ENCODE peak calls at places on chromosomes 1 and 21, in five cellular contexts. E, O, T, Y and K are unnamed samples.

GRCh38 chr1:111221633-111222286 is 5.8 kb upstream of the CHI3L2 start:
- DNase-seq in E (no peak), T (peak; percentile 93), O (no peak), Y (peak; percentile 36), K (no peak)

GRCh38 chr1:87451229-87451900 is 122.7 kb downstream of the LMO4 start:
- DNase-seq in T (peak; percentile 8), E (no peak), O (no peak), Y (no peak), K (no peak)

GRCh38 chr1:116372186-116372585 is 858 bp upstream of the ATP1A1 start:
- DNase-seq in O (no peak), T (no peak), Y (no peak), E (no peak), K (no peak)

GRCh38 chr1:247857069-247857985 is at the start of gene TRIM58:
- DNase-seq in T (peak; percentile 29), Y (peak; percentile 87), E (no peak), O (no peak), K (no peak)

GRCh38 chr1:8938232-8939117 is 7.2 kb upstream of the CA6 start:
- DNase-seq in Y (no peak), E (no peak), O (no peak), T (peak; percentile 78), K (no peak)

GRCh38 chr1:22780696-22781095 is 70.1 kb downstream of the EPHB2 start:
- DNase-seq in E (no peak), Y (peak; percentile 20), T (no peak), O (no peak), K (peak; percentile 15)

GRCh38 chr1:26035959-26036755 is 9.8 kb downstream of the SLC30A2 start:
- DNase-seq in E (peak; percentile 47), T (peak; percentile 60), Y (peak; percentile 86), O (peak; percentile 80), K (peak; percentile 42)

GRCh38 chr1:117607471-117607870 is 1.6 kb downstream of the TENT5C start:
- DNase-seq in Y (peak; percentile 71), T (peak; percentile 85), E (no peak), O (peak; percentile 54), K (peak; percentile 18)

GRCh38 chr1:192878249-192878648 is 69.4 kb downstream of the RGS2 start:
- DNase-seq in T (no peak), E (no peak), O (peak; percentile 37), Y (peak; percentile 31), K (no peak)

GRCh38 chr1:216464489-216464888 is 41.2 kb upstream of the USH2A start:
- DNase-seq in Y (no peak), T (no peak), O (no peak), E (peak; percentile 23), K (peak; percentile 93)

GRCh38 chr1:228465571-228466146 is 21.5 kb upstream of the RNF187 start:
- DNase-seq in O (no peak), E (no peak), Y (no peak), T (no peak), K (no peak)

GRCh38 chr1:228464487-228464983 is 22.6 kb upstream of the RNF187 start:
- DNase-seq in E (no peak), O (peak; percentile 45), Y (peak; percentile 69), T (no peak), K (peak; percentile 53)

GRCh38 chr1:228463559-228464455 is 23.4 kb upstream of the RNF187 start:
- DNase-seq in T (peak; percentile 17), E (no peak), Y (peak; percentile 39), O (no peak), K (no peak)

GRCh38 chr1:228463009-228463558 is 24.1 kb upstream of the RNF187 start:
- DNase-seq in Y (no peak), E (no peak), T (no peak), O (no peak), K (no peak)

DNA sequence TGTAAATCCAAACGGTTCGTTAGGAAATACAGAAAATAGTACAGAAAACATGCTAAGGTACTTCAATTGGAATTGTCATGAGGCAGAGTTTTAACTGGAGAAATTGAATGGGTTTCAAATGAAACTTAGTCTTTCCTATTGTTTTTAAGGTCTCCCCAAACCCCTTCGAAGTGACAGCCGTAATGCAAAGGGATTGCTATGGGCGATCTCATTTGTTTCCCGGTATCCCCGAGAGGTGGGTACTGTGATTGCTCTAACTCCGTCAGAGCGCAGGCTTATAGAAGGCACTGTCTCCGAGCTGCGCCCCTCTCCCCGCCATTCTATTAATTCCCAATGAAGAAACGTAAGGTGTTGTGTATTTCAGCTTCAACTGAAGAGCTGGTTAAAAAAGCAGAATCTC is 22.0 kb upstream of the RNF187 start:
- DNase-seq in O (no peak), T (no peak), Y (no peak), E (no peak), K (no peak)
- H3K4me3 ChIP-seq in O (no peak overlapping the region), T (no peak overlapping the region), Y (no peak overlapping the region), E (no peak overlapping the region), K (no peak overlapping the region)

GRCh38 chr1:203656796-203657620 is 30.4 kb downstream of the ATP2B4 start:
- DNase-seq in E (no peak), O (no peak), T (no peak), Y (no peak), K (peak; percentile 68)
- TF ChIP-seq CTCF in E (no peak), O (no peak), T (no peak), Y (no peak), K (no peak)

GRCh38 chr1:197928849-197929336 is 11.7 kb downstream of the LHX9 start:
- DNase-seq in E (no peak), Y (no peak), O (no peak), T (peak; percentile 60), K (no peak)
- H3K4me3 ChIP-seq in E (no peak overlapping the region), Y (no peak overlapping the region), O (no peak overlapping the region), T (peak overlapping the region; percentile 42), K (peak overlapping the region; percentile 14)

GRCh38 chr1:67261646-67262045 is 46.0 kb upstream of the IL12RB2 start:
- DNase-seq in Y (peak; percentile 10), O (no peak), E (no peak), T (no peak), K (no peak)
- TF ChIP-seq CTCF in Y (no peak), O (no peak), E (no peak), T (no peak), K (peak; percentile 20)

GRCh38 chr21:41668051-41668541 is 98.8 kb downstream of the RIPK4 start:
- DNase-seq in T (no peak), E (no peak), O (no peak), Y (no peak), K (no peak)
- H3K4me3 ChIP-seq in T (no peak overlapping the region), E (no peak overlapping the region), O (no peak overlapping the region), Y (no peak overlapping the region), K (no peak overlapping the region)

DNA sequence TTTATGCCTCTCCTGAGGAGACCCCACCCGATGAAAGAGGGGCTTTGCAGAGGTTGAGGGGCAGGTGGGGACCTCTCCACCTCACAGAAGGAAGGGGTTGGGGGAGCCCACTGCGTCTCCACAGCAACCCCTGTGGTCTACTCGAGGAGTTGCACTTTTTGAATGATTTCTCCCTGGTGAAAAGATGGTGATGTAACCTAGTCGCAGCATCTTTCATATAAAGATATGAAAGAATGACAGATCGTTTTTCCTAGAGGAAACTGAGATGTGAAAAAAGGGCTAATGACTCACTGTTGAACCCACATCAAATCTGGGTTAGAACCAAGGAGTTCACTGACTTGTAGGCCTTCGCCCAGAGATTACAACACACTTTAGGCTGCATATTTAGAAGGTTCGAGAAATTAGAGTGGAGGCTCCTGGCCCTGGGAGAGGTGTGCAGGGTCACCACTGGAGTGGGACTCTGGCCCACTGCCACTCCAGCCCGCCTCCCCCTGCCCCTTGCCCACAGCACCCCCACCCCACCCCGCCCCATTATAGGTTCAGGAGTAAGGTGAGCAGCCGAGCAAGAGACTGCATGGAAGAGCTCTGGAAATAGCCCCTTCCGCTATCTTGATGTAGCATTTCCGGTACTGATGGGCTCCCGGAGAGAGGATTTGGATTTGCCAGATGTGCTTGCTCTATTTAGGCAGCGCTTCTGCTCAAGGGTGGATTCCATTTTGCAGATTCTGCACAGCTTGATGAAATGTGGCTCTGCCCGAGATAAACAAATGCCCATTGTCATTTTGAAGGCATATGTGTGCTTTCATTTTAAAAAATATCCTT is 6.7 kb downstream of the TGFB2 start:
- DNase-seq in O (no peak), T (peak; percentile 63), E (no peak), Y (no peak), K (peak; percentile 49)
- TF ChIP-seq CTCF in O (no peak), T (peak; percentile 60), E (no peak), Y (peak; percentile 26), K (peak; percentile 44)

GRCh38 chr1:35574655-35575400 is 1.7 kb downstream of the TFAP2E start:
- DNase-seq in T (no peak), E (no peak), O (no peak), Y (no peak), K (peak; percentile 30)
- H3K4me3 ChIP-seq in T (no peak overlapping the region), E (peak overlapping the region; percentile 37), O (no peak overlapping the region), Y (no peak overlapping the region), K (no peak overlapping the region)